ENCODE peak calls at places on chromosomes 11 and 22, in six cellular contexts. H is IMR-90, N is H1, Z is neuronal stem cell, Q is H9, T is mesenchymal stem cell. O is an unnamed sample.

GRCh38 chr22:30074994-30075393 is 5.3 kb upstream of the HORMAD2 start:
- DNase-seq in H (no peak), N (no peak), Z (no peak), Q (no peak), T (no peak), O (no peak)

GRCh38 chr22:29587938-29588699 is 7.2 kb upstream of the NIPSNAP1 start:
- DNase-seq in H (peak; percentile 92), N (no peak), Z (no peak), Q (no peak), T (peak; percentile 84), O (no peak)

GRCh38 chr22:48713266-48714205 is 1114.1 kb downstream of the BRD1 start:
- DNase-seq in H (no peak), N (no peak), Z (no peak), Q (no peak), T (no peak), O (no peak)

GRCh38 chr22:46078241-46079092 is 71.9 kb upstream of the PPARA start:
- DNase-seq in H (no peak), N (no peak), Z (no peak), Q (no peak), T (no peak), O (no peak)

GRCh38 chr11:7490535-7490934 is 5.2 kb downstream of the OLFML1 start:
- DNase-seq in H (no peak), N (no peak), Z (no peak), Q (no peak), T (no peak), O (no peak)

GRCh38 chr11:119324124-119324665 is 7.3 kb upstream of the MCAM start:
- DNase-seq in H (no peak), N (no peak), Z (no peak), Q (no peak), T (no peak), O (no peak)

GRCh38 chr11:122923302-122923701 is 40.7 kb downstream of the JHY start:
- DNase-seq in H (no peak), N (no peak), Z (no peak), Q (no peak), T (no peak), O (no peak)

GRCh38 chr11:74220376-74220775 is 49.3 kb downstream of the PPME1 start:
- DNase-seq in H (no peak), N (no peak), Z (no peak), Q (no peak), T (no peak), O (no peak)

GRCh38 chr11:73393479-73394415 is 17.5 kb downstream of the RELT start:
- DNase-seq in H (peak; percentile 82), N (peak; percentile 89), Z (peak; percentile 63), Q (peak; percentile 86), T (peak; percentile 81), O (peak; percentile 87)

GRCh38 chr11:130830563-130830950 is 85.7 kb downstream of the SNX19 start:
- DNase-seq in H (no peak), N (no peak), Z (no peak), Q (no peak), T (no peak), O (no peak)

GRCh38 chr11:118531597-118532084 is 649 bp downstream of the TMEM25 start:
- DNase-seq in H (no peak), N (no peak), Z (no peak), Q (no peak), T (no peak), O (no peak)

GRCh38 chr22:38872172-38872830 is at the start of gene CBX6:
- DNase-seq in H (peak; percentile 90), N (peak; percentile 98), Z (peak; percentile 95), Q (peak; percentile 92), T (peak; percentile 92), O (peak; percentile 96)

GRCh38 chr11:68312117-68312779 is at the start of gene LRP5:
- DNase-seq in H (peak; percentile 10), N (no peak), Z (no peak), Q (no peak), T (peak; percentile 31), O (no peak)

GRCh38 chr11:62666259-62666926 is 1.3 kb downstream of the CSKMT start:
- DNase-seq in H (no peak), N (no peak), Z (no peak), Q (no peak), T (no peak), O (no peak)

GRCh38 chr11:78696177-78696576 is 121.5 kb upstream of the NARS2 start:
- DNase-seq in H (no peak), N (no peak), Z (no peak), Q (no peak), T (no peak), O (no peak)
- H2BK15ac ChIP-seq in H (no peak overlapping the region), N (no peak overlapping the region), Z (no peak overlapping the region), Q (no peak overlapping the region), T (no peak overlapping the region), O (no peak overlapping the region)

GRCh38 chr11:20050048-20050447 is 110.2 kb downstream of the DBX1 start:
- DNase-seq in H (no peak), N (no peak), Z (no peak), Q (no peak), T (no peak), O (no peak)
- H2AK5ac ChIP-seq in H (peak overlapping the region; percentile 10), N (peak overlapping the region; percentile 76), Z (no peak overlapping the region), Q (no peak overlapping the region), T (peak overlapping the region; percentile 73), O (no peak overlapping the region)

DNA sequence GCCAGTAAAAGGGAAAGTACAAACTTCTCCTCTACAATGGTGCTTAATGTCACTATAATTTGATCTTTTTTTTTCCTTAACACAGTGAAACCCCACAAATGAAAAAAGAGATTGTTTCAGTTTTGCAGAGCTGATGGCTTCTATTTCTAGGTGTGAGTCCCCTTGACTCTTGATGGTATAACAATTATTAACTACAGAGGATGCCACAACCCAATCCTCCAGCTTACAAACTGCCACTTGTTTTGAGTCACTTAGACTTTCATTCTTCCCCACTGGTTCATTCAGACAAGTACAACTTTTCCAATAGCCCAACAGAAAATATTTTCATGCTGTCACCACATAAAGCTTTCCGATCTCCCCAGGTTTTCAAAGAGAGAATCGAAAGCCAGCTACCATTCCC is 812.2 kb downstream of the LRRC4C start:
- DNase-seq in H (no peak), N (no peak), Z (no peak), Q (no peak), T (no peak), O (no peak)
- H2BK15ac ChIP-seq in H (no peak overlapping the region), N (no peak overlapping the region), Z (no peak overlapping the region), Q (no peak overlapping the region), T (no peak overlapping the region), O (no peak overlapping the region)

GRCh38 chr11:32056445-32056844 is 34.4 kb upstream of the RCN1 start:
- DNase-seq in H (no peak), N (no peak), Z (no peak), Q (no peak), T (no peak), O (no peak)
- H2AK5ac ChIP-seq in H (no peak overlapping the region), N (no peak overlapping the region), Z (no peak overlapping the region), Q (no peak overlapping the region), T (no peak overlapping the region), O (no peak overlapping the region)

GRCh38 chr11:22879615-22880014 is 19.3 kb upstream of the CCDC179 start:
- DNase-seq in H (peak; percentile 40), N (no peak), Z (no peak), Q (no peak), T (no peak), O (no peak)

GRCh38 chr11:22878039-22878438 is 17.8 kb upstream of the CCDC179 start:
- DNase-seq in H (no peak), N (no peak), Z (no peak), Q (no peak), T (no peak), O (no peak)

GRCh38 chr11:22884268-22884667 is 24.0 kb upstream of the CCDC179 start:
- DNase-seq in H (peak; percentile 1), N (no peak), Z (no peak), Q (no peak), T (peak; percentile 3), O (no peak)

GRCh38 chr11:22875869-22876473 is 15.7 kb upstream of the CCDC179 start:
- DNase-seq in H (peak; percentile 89), N (peak; percentile 52), Z (peak; percentile 74), Q (peak; percentile 37), T (peak; percentile 80), O (peak; percentile 86)

GRCh38 chr11:22878604-22879003 is 18.3 kb upstream of the CCDC179 start:
- DNase-seq in H (no peak), N (no peak), Z (no peak), Q (no peak), T (no peak), O (no peak)
- H2BK15ac ChIP-seq in H (no peak overlapping the region), N (no peak overlapping the region), Z (no peak overlapping the region), Q (no peak overlapping the region), T (no peak overlapping the region), O (no peak overlapping the region)

O was measured in mesendoderm.